ENCODE peak calls at places on chromosome 20, in eight cellular contexts. One of them, this sample, is unnamed.

GRCh38 chr20:4787069-4787468 is 65.4 kb downstream of the PRND start:
- DNase-seq in CD8-positive, alpha-beta memory T cell: no peak
- DNase-seq in OCI-LY7: no peak
- DNase-seq in activated gamma-delta T cell treated with Interleukin-2 at 50 U/mL for 16 hours: no peak
- DNase-seq in stimulated activated CD4-positive, alpha-beta T cell treated with anti-CD3 and anti-CD28 coated beads, Interleukin-1b, Interleukin-23, amount 100 ng/mL, for 4 hours: no peak
- DNase-seq in smooth muscle cell of the brain vasculature: no peak
- DNase-seq in GDM1: no peak
- DNase-seq in C1 segment of cervical spinal cord: no peak
- DNase-seq in this sample: no peak

GRCh38 chr20:2797136-2797983 is 3.1 kb downstream of the CPXM1 start:
- DNase-seq in CD8-positive, alpha-beta memory T cell: no peak
- DNase-seq in OCI-LY7: no peak
- DNase-seq in activated gamma-delta T cell treated with Interleukin-2 at 50 U/mL for 16 hours: no peak
- DNase-seq in stimulated activated CD4-positive, alpha-beta T cell treated with anti-CD3 and anti-CD28 coated beads, Interleukin-1b, Interleukin-23, amount 100 ng/mL, for 4 hours: no peak
- DNase-seq in smooth muscle cell of the brain vasculature: no peak
- DNase-seq in GDM1: no peak
- DNase-seq in C1 segment of cervical spinal cord: no peak
- DNase-seq in this sample: no peak

GRCh38 chr20:33716498-33716897 is 3.6 kb downstream of the PXMP4 start:
- DNase-seq in CD8-positive, alpha-beta memory T cell: no peak
- DNase-seq in OCI-LY7: no peak
- DNase-seq in activated gamma-delta T cell treated with Interleukin-2 at 50 U/mL for 16 hours: no peak
- DNase-seq in stimulated activated CD4-positive, alpha-beta T cell treated with anti-CD3 and anti-CD28 coated beads, Interleukin-1b, Interleukin-23, amount 100 ng/mL, for 4 hours: no peak
- DNase-seq in smooth muscle cell of the brain vasculature: no peak
- DNase-seq in GDM1: no peak
- DNase-seq in C1 segment of cervical spinal cord: no peak
- DNase-seq in this sample: peak; percentile 25

GRCh38 chr20:35478804-35479472 is 23.5 kb downstream of the CEP250 start:
- DNase-seq in CD8-positive, alpha-beta memory T cell: no peak
- DNase-seq in OCI-LY7: peak; percentile 24
- DNase-seq in activated gamma-delta T cell treated with Interleukin-2 at 50 U/mL for 16 hours: peak; percentile 7
- DNase-seq in stimulated activated CD4-positive, alpha-beta T cell treated with anti-CD3 and anti-CD28 coated beads, Interleukin-1b, Interleukin-23, amount 100 ng/mL, for 4 hours: no peak
- DNase-seq in smooth muscle cell of the brain vasculature: no peak
- DNase-seq in GDM1: no peak
- DNase-seq in C1 segment of cervical spinal cord: no peak
- DNase-seq in this sample: no peak

GRCh38 chr20:16216227-16217210 is 356.7 kb downstream of the KIF16B start:
- DNase-seq in CD8-positive, alpha-beta memory T cell: no peak
- DNase-seq in OCI-LY7: no peak
- DNase-seq in activated gamma-delta T cell treated with Interleukin-2 at 50 U/mL for 16 hours: no peak
- DNase-seq in stimulated activated CD4-positive, alpha-beta T cell treated with anti-CD3 and anti-CD28 coated beads, Interleukin-1b, Interleukin-23, amount 100 ng/mL, for 4 hours: no peak
- DNase-seq in smooth muscle cell of the brain vasculature: no peak
- DNase-seq in GDM1: no peak
- DNase-seq in C1 segment of cervical spinal cord: no peak
- DNase-seq in this sample: no peak

GRCh38 chr20:50056951-50057403 is 56.0 kb downstream of the UBE2V1 start:
- DNase-seq in CD8-positive, alpha-beta memory T cell: no peak
- DNase-seq in OCI-LY7: no peak
- DNase-seq in activated gamma-delta T cell treated with Interleukin-2 at 50 U/mL for 16 hours: no peak
- DNase-seq in stimulated activated CD4-positive, alpha-beta T cell treated with anti-CD3 and anti-CD28 coated beads, Interleukin-1b, Interleukin-23, amount 100 ng/mL, for 4 hours: no peak
- DNase-seq in smooth muscle cell of the brain vasculature: no peak
- DNase-seq in GDM1: no peak
- DNase-seq in C1 segment of cervical spinal cord: no peak
- DNase-seq in this sample: no peak

GRCh38 chr20:4119854-4120209 is 104.5 kb upstream of the RNF24 start:
- DNase-seq in CD8-positive, alpha-beta memory T cell: no peak
- DNase-seq in OCI-LY7: no peak
- DNase-seq in activated gamma-delta T cell treated with Interleukin-2 at 50 U/mL for 16 hours: no peak
- DNase-seq in stimulated activated CD4-positive, alpha-beta T cell treated with anti-CD3 and anti-CD28 coated beads, Interleukin-1b, Interleukin-23, amount 100 ng/mL, for 4 hours: no peak
- DNase-seq in smooth muscle cell of the brain vasculature: no peak
- DNase-seq in GDM1: no peak
- DNase-seq in C1 segment of cervical spinal cord: no peak
- DNase-seq in this sample: no peak

GRCh38 chr20:24991897-24992419 is 593 bp downstream of the APMAP start:
- DNase-seq in CD8-positive, alpha-beta memory T cell: peak; percentile 9
- DNase-seq in OCI-LY7: peak; percentile 18
- DNase-seq in activated gamma-delta T cell treated with Interleukin-2 at 50 U/mL for 16 hours: no peak
- DNase-seq in stimulated activated CD4-positive, alpha-beta T cell treated with anti-CD3 and anti-CD28 coated beads, Interleukin-1b, Interleukin-23, amount 100 ng/mL, for 4 hours: no peak
- DNase-seq in smooth muscle cell of the brain vasculature: no peak
- DNase-seq in GDM1: no peak
- DNase-seq in C1 segment of cervical spinal cord: no peak
- DNase-seq in this sample: no peak

GRCh38 chr20:19885981-19886665 is 128.1 kb downstream of the RIN2 start:
- DNase-seq in CD8-positive, alpha-beta memory T cell: no peak
- DNase-seq in OCI-LY7: no peak
- DNase-seq in activated gamma-delta T cell treated with Interleukin-2 at 50 U/mL for 16 hours: no peak
- DNase-seq in stimulated activated CD4-positive, alpha-beta T cell treated with anti-CD3 and anti-CD28 coated beads, Interleukin-1b, Interleukin-23, amount 100 ng/mL, for 4 hours: no peak
- DNase-seq in smooth muscle cell of the brain vasculature: no peak
- DNase-seq in GDM1: no peak
- DNase-seq in C1 segment of cervical spinal cord: peak; percentile 32
- DNase-seq in this sample: no peak

GRCh38 chr20:1891263-1892121 is 3.7 kb upstream of the SIRPA start:
- DNase-seq in CD8-positive, alpha-beta memory T cell: no peak
- DNase-seq in OCI-LY7: no peak
- DNase-seq in activated gamma-delta T cell treated with Interleukin-2 at 50 U/mL for 16 hours: no peak
- DNase-seq in stimulated activated CD4-positive, alpha-beta T cell treated with anti-CD3 and anti-CD28 coated beads, Interleukin-1b, Interleukin-23, amount 100 ng/mL, for 4 hours: no peak
- DNase-seq in smooth muscle cell of the brain vasculature: no peak
- DNase-seq in GDM1: no peak
- DNase-seq in C1 segment of cervical spinal cord: no peak
- DNase-seq in this sample: no peak

GRCh38 chr20:47605673-47606413 is 104.2 kb downstream of the NCOA3 start:
- DNase-seq in CD8-positive, alpha-beta memory T cell: no peak
- DNase-seq in OCI-LY7: no peak
- DNase-seq in activated gamma-delta T cell treated with Interleukin-2 at 50 U/mL for 16 hours: no peak
- DNase-seq in stimulated activated CD4-positive, alpha-beta T cell treated with anti-CD3 and anti-CD28 coated beads, Interleukin-1b, Interleukin-23, amount 100 ng/mL, for 4 hours: no peak
- DNase-seq in smooth muscle cell of the brain vasculature: no peak
- DNase-seq in GDM1: no peak
- DNase-seq in C1 segment of cervical spinal cord: no peak
- DNase-seq in this sample: no peak

GRCh38 chr20:52852695-52853094 is 119.5 kb upstream of the TSHZ2 start:
- DNase-seq in CD8-positive, alpha-beta memory T cell: no peak
- DNase-seq in OCI-LY7: no peak
- DNase-seq in activated gamma-delta T cell treated with Interleukin-2 at 50 U/mL for 16 hours: no peak
- DNase-seq in stimulated activated CD4-positive, alpha-beta T cell treated with anti-CD3 and anti-CD28 coated beads, Interleukin-1b, Interleukin-23, amount 100 ng/mL, for 4 hours: no peak
- DNase-seq in smooth muscle cell of the brain vasculature: no peak
- DNase-seq in GDM1: no peak
- DNase-seq in C1 segment of cervical spinal cord: no peak
- DNase-seq in this sample: no peak

GRCh38 chr20:50012282-50013263 is 29.8 kb downstream of the SNAI1 start:
- DNase-seq in CD8-positive, alpha-beta memory T cell: no peak
- DNase-seq in OCI-LY7: peak; percentile 94
- DNase-seq in activated gamma-delta T cell treated with Interleukin-2 at 50 U/mL for 16 hours: no peak
- DNase-seq in stimulated activated CD4-positive, alpha-beta T cell treated with anti-CD3 and anti-CD28 coated beads, Interleukin-1b, Interleukin-23, amount 100 ng/mL, for 4 hours: no peak
- DNase-seq in smooth muscle cell of the brain vasculature: no peak
- DNase-seq in GDM1: peak; percentile 36
- DNase-seq in C1 segment of cervical spinal cord: no peak
- DNase-seq in this sample: no peak

GRCh38 chr20:58910473-58910872 is 58.0 kb downstream of the GNAS start:
- DNase-seq in CD8-positive, alpha-beta memory T cell: no peak
- DNase-seq in OCI-LY7: no peak
- DNase-seq in activated gamma-delta T cell treated with Interleukin-2 at 50 U/mL for 16 hours: no peak
- DNase-seq in stimulated activated CD4-positive, alpha-beta T cell treated with anti-CD3 and anti-CD28 coated beads, Interleukin-1b, Interleukin-23, amount 100 ng/mL, for 4 hours: no peak
- DNase-seq in smooth muscle cell of the brain vasculature: no peak
- DNase-seq in GDM1: no peak
- DNase-seq in C1 segment of cervical spinal cord: no peak
- DNase-seq in this sample: no peak

GRCh38 chr20:57801046-57801445 is 91.2 kb upstream of the PMEPA1 start:
- DNase-seq in CD8-positive, alpha-beta memory T cell: no peak
- DNase-seq in OCI-LY7: no peak
- DNase-seq in activated gamma-delta T cell treated with Interleukin-2 at 50 U/mL for 16 hours: no peak
- DNase-seq in stimulated activated CD4-positive, alpha-beta T cell treated with anti-CD3 and anti-CD28 coated beads, Interleukin-1b, Interleukin-23, amount 100 ng/mL, for 4 hours: no peak
- DNase-seq in smooth muscle cell of the brain vasculature: no peak
- DNase-seq in GDM1: no peak
- DNase-seq in C1 segment of cervical spinal cord: no peak
- DNase-seq in this sample: no peak

GRCh38 chr20:51801220-51801991 is 915 bp downstream of the SALL4 start:
- DNase-seq in CD8-positive, alpha-beta memory T cell: no peak
- DNase-seq in OCI-LY7: no peak
- DNase-seq in activated gamma-delta T cell treated with Interleukin-2 at 50 U/mL for 16 hours: no peak
- DNase-seq in stimulated activated CD4-positive, alpha-beta T cell treated with anti-CD3 and anti-CD28 coated beads, Interleukin-1b, Interleukin-23, amount 100 ng/mL, for 4 hours: no peak
- DNase-seq in smooth muscle cell of the brain vasculature: no peak
- DNase-seq in GDM1: no peak
- DNase-seq in C1 segment of cervical spinal cord: no peak
- DNase-seq in this sample: no peak

GRCh38 chr20:34622821-34623451 is 54.0 kb downstream of the PIGU start:
- DNase-seq in CD8-positive, alpha-beta memory T cell: no peak
- DNase-seq in OCI-LY7: no peak
- DNase-seq in activated gamma-delta T cell treated with Interleukin-2 at 50 U/mL for 16 hours: no peak
- DNase-seq in stimulated activated CD4-positive, alpha-beta T cell treated with anti-CD3 and anti-CD28 coated beads, Interleukin-1b, Interleukin-23, amount 100 ng/mL, for 4 hours: no peak
- DNase-seq in smooth muscle cell of the brain vasculature: no peak
- DNase-seq in GDM1: no peak
- DNase-seq in C1 segment of cervical spinal cord: no peak
- DNase-seq in this sample: no peak

GRCh38 chr20:17571967-17572638 is 2.2 kb downstream of the DSTN start:
- DNase-seq in CD8-positive, alpha-beta memory T cell: no peak
- DNase-seq in OCI-LY7: peak; percentile 28
- DNase-seq in activated gamma-delta T cell treated with Interleukin-2 at 50 U/mL for 16 hours: no peak
- DNase-seq in stimulated activated CD4-positive, alpha-beta T cell treated with anti-CD3 and anti-CD28 coated beads, Interleukin-1b, Interleukin-23, amount 100 ng/mL, for 4 hours: no peak
- DNase-seq in smooth muscle cell of the brain vasculature: no peak
- DNase-seq in GDM1: no peak
- DNase-seq in C1 segment of cervical spinal cord: no peak
- DNase-seq in this sample: no peak

GRCh38 chr20:10047427-10047826 is 12.6 kb downstream of the ANKEF1 start:
- DNase-seq in CD8-positive, alpha-beta memory T cell: no peak
- DNase-seq in OCI-LY7: no peak
- DNase-seq in activated gamma-delta T cell treated with Interleukin-2 at 50 U/mL for 16 hours: no peak
- DNase-seq in stimulated activated CD4-positive, alpha-beta T cell treated with anti-CD3 and anti-CD28 coated beads, Interleukin-1b, Interleukin-23, amount 100 ng/mL, for 4 hours: no peak
- DNase-seq in smooth muscle cell of the brain vasculature: no peak
- DNase-seq in GDM1: no peak
- DNase-seq in C1 segment of cervical spinal cord: no peak
- DNase-seq in this sample: no peak

GRCh38 chr20:63500902-63501817 is 2.3 kb upstream of the EEF1A2 start:
- DNase-seq in CD8-positive, alpha-beta memory T cell: no peak
- DNase-seq in OCI-LY7: no peak
- DNase-seq in activated gamma-delta T cell treated with Interleukin-2 at 50 U/mL for 16 hours: no peak
- DNase-seq in stimulated activated CD4-positive, alpha-beta T cell treated with anti-CD3 and anti-CD28 coated beads, Interleukin-1b, Interleukin-23, amount 100 ng/mL, for 4 hours: no peak
- DNase-seq in smooth muscle cell of the brain vasculature: no peak
- DNase-seq in GDM1: no peak
- DNase-seq in C1 segment of cervical spinal cord: no peak
- DNase-seq in this sample: no peak

GRCh38 chr20:56773731-56774130 is 144.6 kb downstream of the TFAP2C start:
- DNase-seq in CD8-positive, alpha-beta memory T cell: no peak
- DNase-seq in OCI-LY7: no peak
- DNase-seq in activated gamma-delta T cell treated with Interleukin-2 at 50 U/mL for 16 hours: no peak
- DNase-seq in stimulated activated CD4-positive, alpha-beta T cell treated with anti-CD3 and anti-CD28 coated beads, Interleukin-1b, Interleukin-23, amount 100 ng/mL, for 4 hours: no peak
- DNase-seq in smooth muscle cell of the brain vasculature: no peak
- DNase-seq in GDM1: no peak
- DNase-seq in C1 segment of cervical spinal cord: no peak
- DNase-seq in this sample: no peak

GRCh38 chr20:18734525-18735189 is 78.9 kb upstream of the SCP2D1 start:
- DNase-seq in CD8-positive, alpha-beta memory T cell: no peak
- DNase-seq in OCI-LY7: no peak
- DNase-seq in activated gamma-delta T cell treated with Interleukin-2 at 50 U/mL for 16 hours: no peak
- DNase-seq in stimulated activated CD4-positive, alpha-beta T cell treated with anti-CD3 and anti-CD28 coated beads, Interleukin-1b, Interleukin-23, amount 100 ng/mL, for 4 hours: no peak
- DNase-seq in smooth muscle cell of the brain vasculature: no peak
- DNase-seq in GDM1: no peak
- DNase-seq in C1 segment of cervical spinal cord: no peak
- DNase-seq in this sample: no peak

GRCh38 chr20:821083-822065 is 12.1 kb upstream of the FAM110A start:
- DNase-seq in CD8-positive, alpha-beta memory T cell: no peak
- DNase-seq in OCI-LY7: no peak
- DNase-seq in activated gamma-delta T cell treated with Interleukin-2 at 50 U/mL for 16 hours: no peak
- DNase-seq in stimulated activated CD4-positive, alpha-beta T cell treated with anti-CD3 and anti-CD28 coated beads, Interleukin-1b, Interleukin-23, amount 100 ng/mL, for 4 hours: no peak
- DNase-seq in smooth muscle cell of the brain vasculature: no peak
- DNase-seq in GDM1: no peak
- DNase-seq in C1 segment of cervical spinal cord: no peak
- DNase-seq in this sample: no peak

GRCh38 chr20:63073051-63073737 is 66.4 kb upstream of the BHLHE23 start:
- DNase-seq in CD8-positive, alpha-beta memory T cell: no peak
- DNase-seq in OCI-LY7: no peak
- DNase-seq in activated gamma-delta T cell treated with Interleukin-2 at 50 U/mL for 16 hours: no peak
- DNase-seq in stimulated activated CD4-positive, alpha-beta T cell treated with anti-CD3 and anti-CD28 coated beads, Interleukin-1b, Interleukin-23, amount 100 ng/mL, for 4 hours: no peak
- DNase-seq in smooth muscle cell of the brain vasculature: no peak
- DNase-seq in GDM1: no peak
- DNase-seq in C1 segment of cervical spinal cord: no peak
- DNase-seq in this sample: peak; percentile 52

GRCh38 chr20:17868146-17868545 is 100.4 kb downstream of the SNX5 start:
- DNase-seq in CD8-positive, alpha-beta memory T cell: no peak
- DNase-seq in OCI-LY7: no peak
- DNase-seq in activated gamma-delta T cell treated with Interleukin-2 at 50 U/mL for 16 hours: no peak
- DNase-seq in stimulated activated CD4-positive, alpha-beta T cell treated with anti-CD3 and anti-CD28 coated beads, Interleukin-1b, Interleukin-23, amount 100 ng/mL, for 4 hours: no peak
- DNase-seq in smooth muscle cell of the brain vasculature: no peak
- DNase-seq in GDM1: no peak
- DNase-seq in C1 segment of cervical spinal cord: no peak
- DNase-seq in this sample: no peak

GRCh38 chr20:20806121-20806820 is 93.8 kb upstream of the RALGAPA2 start:
- DNase-seq in CD8-positive, alpha-beta memory T cell: no peak
- DNase-seq in OCI-LY7: no peak
- DNase-seq in activated gamma-delta T cell treated with Interleukin-2 at 50 U/mL for 16 hours: no peak
- DNase-seq in stimulated activated CD4-positive, alpha-beta T cell treated with anti-CD3 and anti-CD28 coated beads, Interleukin-1b, Interleukin-23, amount 100 ng/mL, for 4 hours: no peak
- DNase-seq in smooth muscle cell of the brain vasculature: no peak
- DNase-seq in GDM1: no peak
- DNase-seq in C1 segment of cervical spinal cord: no peak
- DNase-seq in this sample: no peak

GRCh38 chr20:40471261-40471629 is 217.8 kb downstream of the MAFB start:
- DNase-seq in CD8-positive, alpha-beta memory T cell: no peak
- DNase-seq in OCI-LY7: no peak
- DNase-seq in activated gamma-delta T cell treated with Interleukin-2 at 50 U/mL for 16 hours: no peak
- DNase-seq in stimulated activated CD4-positive, alpha-beta T cell treated with anti-CD3 and anti-CD28 coated beads, Interleukin-1b, Interleukin-23, amount 100 ng/mL, for 4 hours: no peak
- DNase-seq in smooth muscle cell of the brain vasculature: no peak
- DNase-seq in GDM1: peak; percentile 3
- DNase-seq in C1 segment of cervical spinal cord: no peak
- DNase-seq in this sample: no peak

GRCh38 chr20:8389381-8390368 is 257.6 kb downstream of the PLCB1 start:
- DNase-seq in CD8-positive, alpha-beta memory T cell: peak; percentile 18
- DNase-seq in OCI-LY7: peak; percentile 75
- DNase-seq in activated gamma-delta T cell treated with Interleukin-2 at 50 U/mL for 16 hours: no peak
- DNase-seq in stimulated activated CD4-positive, alpha-beta T cell treated with anti-CD3 and anti-CD28 coated beads, Interleukin-1b, Interleukin-23, amount 100 ng/mL, for 4 hours: no peak
- DNase-seq in smooth muscle cell of the brain vasculature: peak; percentile 52
- DNase-seq in GDM1: no peak
- DNase-seq in C1 segment of cervical spinal cord: no peak
- DNase-seq in this sample: no peak

GRCh38 chr20:275791-276190 is 14.8 kb downstream of the C20orf96 start:
- DNase-seq in CD8-positive, alpha-beta memory T cell: no peak
- DNase-seq in OCI-LY7: no peak
- DNase-seq in activated gamma-delta T cell treated with Interleukin-2 at 50 U/mL for 16 hours: no peak
- DNase-seq in stimulated activated CD4-positive, alpha-beta T cell treated with anti-CD3 and anti-CD28 coated beads, Interleukin-1b, Interleukin-23, amount 100 ng/mL, for 4 hours: no peak
- DNase-seq in smooth muscle cell of the brain vasculature: no peak
- DNase-seq in GDM1: no peak
- DNase-seq in C1 segment of cervical spinal cord: no peak
- DNase-seq in this sample: no peak

GRCh38 chr20:59042151-59042795 is at the start of gene PRELID3B:
- DNase-seq in CD8-positive, alpha-beta memory T cell: peak; percentile 26
- DNase-seq in OCI-LY7: peak; percentile 32
- DNase-seq in activated gamma-delta T cell treated with Interleukin-2 at 50 U/mL for 16 hours: peak; percentile 24
- DNase-seq in stimulated activated CD4-positive, alpha-beta T cell treated with anti-CD3 and anti-CD28 coated beads, Interleukin-1b, Interleukin-23, amount 100 ng/mL, for 4 hours: no peak
- DNase-seq in smooth muscle cell of the brain vasculature: no peak
- DNase-seq in GDM1: no peak
- DNase-seq in C1 segment of cervical spinal cord: no peak
- DNase-seq in this sample: peak; percentile 67

GRCh38 chr20:47809561-47809960 is 24.3 kb upstream of the SULF2 start:
- DNase-seq in CD8-positive, alpha-beta memory T cell: no peak
- DNase-seq in OCI-LY7: no peak
- DNase-seq in activated gamma-delta T cell treated with Interleukin-2 at 50 U/mL for 16 hours: no peak
- DNase-seq in stimulated activated CD4-positive, alpha-beta T cell treated with anti-CD3 and anti-CD28 coated beads, Interleukin-1b, Interleukin-23, amount 100 ng/mL, for 4 hours: no peak
- DNase-seq in smooth muscle cell of the brain vasculature: no peak
- DNase-seq in GDM1: no peak
- DNase-seq in C1 segment of cervical spinal cord: no peak
- DNase-seq in this sample: no peak